ENCODE peak calls at places on chromosomes 7 and 10, in six cellular contexts. F is A549, K is endothelial cell of umbilical vein, Z is NB4, S is K562, Q is GM12878. X is an unnamed sample.

GRCh38 chr7:140036224-140036651 is 26.5 kb downstream of the PARP12 start:
- DNase-seq in F (no peak), K (no peak), Z (peak), S (no peak), Q (peak), X (no peak)

GRCh38 chr10:49001861-49002675 is 62.4 kb upstream of the LRRC18 start:
- DNase-seq in F (no peak), K (no peak), Z (no peak), S (no peak), Q (no peak), X (no peak)

GRCh38 chr7:159116581-159117339 is 27.9 kb downstream of the VIPR2 start:
- DNase-seq in F (no peak), K (no peak), Z (no peak), S (no peak), Q (no peak), X (no peak)

GRCh38 chr7:128108641-128109423 is 77.6 kb upstream of the LRRC4 start:
- DNase-seq in F (no peak), K (no peak), Z (peak), S (no peak), Q (peak), X (no peak)

GRCh38 chr7:30525409-30525808 is 20.8 kb upstream of the GGCT start:
- DNase-seq in F (no peak), K (no peak), Z (no peak), S (peak), Q (no peak), X (peak)

GRCh38 chr10:91759581-91759986 is 38.6 kb upstream of the TNKS2 start:
- DNase-seq in F (no peak), K (peak), Z (peak), S (no peak), Q (no peak), X (no peak)

GRCh38 chr7:45001138-45001694 is 1.2 kb downstream of the CCM2 start:
- DNase-seq in F (no peak), K (peak), Z (peak), S (peak), Q (no peak), X (no peak)

GRCh38 chr10:98963608-98964007 is 272.0 kb downstream of the HPSE2 start:
- DNase-seq in F (no peak), K (no peak), Z (no peak), S (peak), Q (no peak), X (no peak)

GRCh38 chr7:120825152-120825551 is 32.8 kb downstream of the TSPAN12 start:
- DNase-seq in F (no peak), K (no peak), Z (no peak), S (no peak), Q (no peak), X (no peak)

GRCh38 chr7:19690736-19691135 is 18.1 kb downstream of the POLR1F start:
- DNase-seq in F (no peak), K (no peak), Z (no peak), S (no peak), Q (no peak), X (no peak)

GRCh38 chr10:47260505-47261111 is 39.4 kb upstream of the GDF10 start:
- DNase-seq in F (no peak), K (no peak), Z (peak), S (no peak), Q (no peak), X (no peak)

GRCh38 chr7:116801092-116801710 is 61.2 kb upstream of the CAPZA2 start:
- DNase-seq in F (peak), K (peak), Z (no peak), S (no peak), Q (no peak), X (peak)

GRCh38 chr7:94561841-94562514 is 52.4 kb downstream of the CASD1 start:
- DNase-seq in F (no peak), K (peak), Z (no peak), S (no peak), Q (no peak), X (peak)

GRCh38 chr7:115198143-115198542 is 276.2 kb downstream of the MDFIC start:
- DNase-seq in F (no peak), K (no peak), Z (no peak), S (no peak), Q (no peak), X (no peak)

GRCh38 chr7:81484266-81484665 is 285.6 kb downstream of the HGF start:
- DNase-seq in F (no peak), K (peak), Z (peak), S (no peak), Q (no peak), X (peak)

GRCh38 chr10:125936331-125936730 is 40.0 kb downstream of the FANK1 start:
- DNase-seq in F (no peak), K (peak), Z (no peak), S (no peak), Q (no peak), X (no peak)

GRCh38 chr7:132557489-132558044 is 18.7 kb downstream of the PLXNA4 start:
- DNase-seq in F (no peak), K (peak), Z (peak), S (no peak), Q (no peak), X (no peak)

GRCh38 chr7:42180806-42181205 is 56.2 kb downstream of the GLI3 start:
- DNase-seq in F (no peak), K (no peak), Z (no peak), S (no peak), Q (no peak), X (no peak)

GRCh38 chr10:13993169-13993568 is 337.6 kb downstream of the FRMD4A start:
- DNase-seq in F (no peak), K (no peak), Z (no peak), S (no peak), Q (no peak), X (peak)
- TF ChIP-seq MYC in F (no peak), K (no peak), Z (no peak), S (no peak), Q (no peak), X (no peak)

GRCh38 chr10:131749767-131750142 is 151.1 kb upstream of the PPP2R2D start:
- DNase-seq in F (no peak), K (no peak), Z (no peak), S (no peak), Q (no peak), X (no peak)
- TF ChIP-seq MYC in F (no peak), K (no peak), Z (no peak), S (no peak), Q (no peak), X (no peak)

GRCh38 chr10:31749981-31750850 is 178.4 kb downstream of the ARHGAP12 start:
- DNase-seq in F (no peak), K (peak), Z (no peak), S (no peak), Q (no peak), X (no peak)
- TF ChIP-seq MYC in F (no peak), K (no peak), Z (no peak), S (no peak), Q (no peak), X (no peak)

GRCh38 chr7:100720320-100720644 is at the start of gene EPO:
- DNase-seq in F (no peak), K (no peak), Z (no peak), S (peak), Q (no peak), X (no peak)
- TF ChIP-seq MYC in F (no peak), K (no peak), Z (no peak), S (no peak), Q (no peak), X (no peak)

GRCh38 chr10:52459097-52459496 is 145.0 kb downstream of the DKK1 start:
- DNase-seq in F (no peak), K (no peak), Z (no peak), S (no peak), Q (no peak), X (no peak)
- TF ChIP-seq MYC in F (no peak), K (no peak), Z (no peak), S (no peak), Q (no peak), X (no peak)

GRCh38 chr7:157516311-157516710 is 179.5 kb downstream of the DNAJB6 start:
- DNase-seq in F (no peak), K (no peak), Z (no peak), S (no peak), Q (no peak), X (no peak)
- TF ChIP-seq MYC in F (no peak), K (no peak), Z (no peak), S (no peak), Q (no peak), X (no peak)

GRCh38 chr7:73811760-73812168 is 19.0 kb upstream of the CLDN4 start:
- DNase-seq in F (peak), K (peak), Z (peak), S (peak), Q (no peak), X (peak)
- TF ChIP-seq MYC in F (no peak), K (no peak), Z (no peak), S (no peak), Q (no peak), X (no peak)

DNA sequence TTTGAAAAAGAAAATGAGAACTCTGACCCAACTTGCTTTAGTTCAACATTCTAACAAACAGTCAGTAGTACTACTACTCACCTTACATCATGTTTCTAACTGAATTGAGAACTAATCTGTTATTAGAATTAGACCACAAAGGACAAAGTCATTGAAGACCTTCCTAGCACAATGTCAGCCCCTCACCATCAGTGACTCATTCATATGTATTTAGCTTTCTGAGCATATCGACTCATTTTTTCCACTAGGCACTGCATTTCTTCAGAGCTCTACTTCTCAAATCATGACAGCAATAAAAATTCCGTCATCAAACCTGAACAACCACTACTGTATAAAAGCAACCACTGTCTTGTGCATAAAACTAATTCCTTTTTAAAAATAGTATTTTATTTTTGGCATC is 4.4 kb upstream of the LRRN3 start:
- DNase-seq in F (no peak), K (no peak), Z (no peak), S (no peak), Q (no peak), X (no peak)
- TF ChIP-seq MYC in F (no peak), K (no peak), Z (no peak), S (no peak), Q (no peak), X (no peak)